ENCODE peak calls at places on chromosomes 11 and 22, in five cellular contexts. M is A673, B is lower lobe of right lung, S is gastrocnemius medialis, J is ovary. Z is an unnamed sample.
A peak's percentile ranks its signal among the peaks of the same experiment; 100 is the strongest.

GRCh38 chr11:79253280-79253679 is 187.6 kb downstream of the TENM4 start:
- DNase-seq in S (no peak), J (no peak), B (no peak), M (no peak), Z (no peak)

GRCh38 chr22:41780714-41781507 is 19.6 kb upstream of the CCDC134 start:
- DNase-seq in M (no peak), J (no peak), S (peak; percentile 20), B (peak; percentile 83), Z (peak; percentile 9)

GRCh38 chr22:22901578-22902218 is 14.1 kb downstream of the IGLL5 start:
- DNase-seq in M (no peak), J (no peak), B (peak; percentile 23), S (no peak), Z (no peak)

GRCh38 chr22:44545773-44546172 is 47.7 kb upstream of the RTL6 start:
- DNase-seq in B (no peak), J (no peak), S (no peak), M (no peak), Z (no peak)

GRCh38 chr11:96340555-96340885 is 2.5 kb downstream of the MAML2 start:
- DNase-seq in M (no peak), S (no peak), B (no peak), J (no peak), Z (no peak)

GRCh38 chr11:117986981-117987495 is 844 bp downstream of the IL10RA start:
- DNase-seq in J (no peak), M (no peak), B (no peak), S (no peak), Z (no peak)

GRCh38 chr11:80241766-80242165 is 800.9 kb upstream of the TENM4 start:
- DNase-seq in S (no peak), M (no peak), B (no peak), J (no peak), Z (no peak)

GRCh38 chr11:133038850-133039249 is 493.5 kb downstream of the OPCML start:
- DNase-seq in J (no peak), S (no peak), M (no peak), B (no peak), Z (no peak)

GRCh38 chr11:44162004-44162403 is 66.5 kb downstream of the EXT2 start:
- DNase-seq in J (no peak), M (no peak), B (no peak), S (no peak), Z (no peak)

DNA sequence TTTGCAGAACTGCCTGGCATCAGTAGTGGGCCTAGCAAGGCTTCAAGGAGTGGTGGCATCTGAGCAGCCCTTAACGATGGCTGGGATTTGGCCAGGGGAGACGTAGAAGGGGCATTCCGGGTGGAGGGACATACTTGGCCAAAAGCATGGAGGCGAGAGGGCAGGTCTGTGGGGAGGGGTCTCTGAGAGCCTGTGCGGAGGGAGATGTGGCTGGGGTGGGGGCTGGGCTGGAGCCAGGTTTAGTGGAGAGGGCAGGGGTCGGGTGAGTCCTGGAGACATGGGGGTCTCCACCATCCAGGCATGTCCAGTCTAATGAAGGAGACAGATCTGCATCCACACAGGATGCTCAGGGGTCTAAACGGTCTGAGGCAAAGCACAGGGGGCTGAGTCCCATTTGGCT is 34.4 kb upstream of the WNT11 start:
- DNase-seq in J (no peak), B (peak; percentile 34), S (no peak), M (no peak), Z (no peak)
- H3K4me3 ChIP-seq in J (no peak overlapping the region), B (no peak overlapping the region), S (no peak overlapping the region), M (no peak overlapping the region), Z (no peak overlapping the region)

GRCh38 chr22:17205432-17205831 is 13.8 kb downstream of the ADA2 start:
- DNase-seq in M (peak; percentile 31), J (no peak), B (no peak), S (no peak), Z (no peak)
- TF ChIP-seq CTCF in M (peak; percentile 39), J (no peak), B (no peak), S (no peak), Z (no peak)

DNA sequence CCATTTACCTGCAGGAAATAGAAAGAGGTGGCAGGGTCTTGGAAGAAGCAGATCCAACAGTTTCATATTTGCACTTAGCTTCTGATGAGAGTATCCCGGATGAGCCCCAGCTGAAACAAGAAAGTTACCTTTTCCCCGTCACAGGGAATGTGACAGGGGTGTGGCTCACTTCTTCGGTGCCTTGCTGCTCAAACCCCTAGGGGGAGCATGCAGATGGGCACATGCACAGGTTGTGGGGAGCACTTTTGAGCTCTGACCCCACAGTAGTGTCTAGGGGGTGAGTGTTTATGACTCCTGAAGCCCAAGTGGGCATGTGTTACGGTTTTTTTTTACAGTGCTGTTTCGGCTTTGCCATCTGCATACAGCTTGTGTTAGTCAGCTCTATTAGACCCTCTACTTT is 1221.0 kb downstream of the JRKL start:
- DNase-seq in J (no peak), M (no peak), B (no peak), S (no peak), Z (no peak)
- H3K9me3 ChIP-seq in J (no peaks in the 10 kb centered on the region), M (peaks cover under 1% of the 10 kb centered on the region), B (peaks cover 4% of the 10 kb centered on the region), S (no peaks in the 10 kb centered on the region), Z (no peaks in the 10 kb centered on the region)

GRCh38 chr22:36507518-36508010 is 724 bp upstream of the FOXRED2 start:
- DNase-seq in S (no peak), B (no peak), M (no peak), J (no peak), Z (no peak)
- H3K4me3 ChIP-seq in S (peak overlapping the region; percentile 61), B (peak overlapping the region; percentile 75), M (no peak overlapping the region), J (peak overlapping the region; percentile 55), Z (peak overlapping the region; percentile 69)

GRCh38 chr22:17982572-17983141 is 41.7 kb downstream of the MICAL3 start:
- DNase-seq in J (no peak), S (no peak), M (no peak), B (no peak), Z (no peak)
- TF ChIP-seq CTCF in J (no peak), S (no peak), M (no peak), B (no peak), Z (no peak)

GRCh38 chr11:123729602-123730001 is 11.9 kb downstream of the ZNF202 start:
- DNase-seq in S (no peak), J (no peak), M (no peak), B (no peak), Z (no peak)
- H3K9me3 ChIP-seq in S (no peaks in the 10 kb centered on the region), J (no peaks in the 10 kb centered on the region), M (no peaks in the 10 kb centered on the region), B (peaks cover 9% of the 10 kb centered on the region), Z (peaks cover 10% of the 10 kb centered on the region)

GRCh38 chr11:72720806-72721205 is 31.4 kb downstream of the ARAP1 start:
- DNase-seq in J (no peak), B (peak; percentile 46), S (no peak), M (no peak), Z (no peak)

GRCh38 chr11:72718101-72718501 is 34.1 kb downstream of the ARAP1 start:
- DNase-seq in M (no peak), J (no peak), B (peak; percentile 51), S (no peak), Z (no peak)

GRCh38 chr11:72719144-72719543 is 33.1 kb downstream of the ARAP1 start:
- DNase-seq in S (peak; percentile 31), J (no peak), M (no peak), B (peak; percentile 46), Z (no peak)

GRCh38 chr11:72720047-72720446 is 32.2 kb downstream of the ARAP1 start:
- DNase-seq in B (peak; percentile 74), S (no peak), M (no peak), J (no peak), Z (no peak)

DNA sequence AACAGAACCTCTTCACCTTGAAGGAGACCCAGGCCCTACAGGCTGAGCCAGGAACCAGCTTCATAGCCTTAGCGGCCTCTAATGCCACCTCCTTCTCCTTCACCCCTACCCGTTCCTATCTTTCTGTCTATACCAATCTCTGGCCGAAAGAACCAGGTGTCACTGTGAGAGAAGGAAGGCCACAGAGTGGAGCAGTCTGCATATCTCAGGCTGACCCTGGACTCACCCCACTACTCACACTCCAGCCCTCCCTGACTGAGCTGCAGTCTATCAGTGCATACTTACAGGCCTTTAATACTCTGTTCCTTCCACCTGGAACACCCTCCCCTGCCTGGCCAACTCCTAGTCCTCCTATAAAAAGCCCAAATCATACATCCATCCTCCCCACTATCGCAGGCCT is 32.7 kb downstream of the ARAP1 start:
- DNase-seq in B (no peak), M (no peak), J (no peak), S (no peak), Z (no peak)
- H3K4me3 ChIP-seq in B (peak overlapping the region; percentile 79), M (no peak overlapping the region), J (no peak overlapping the region), S (no peak overlapping the region), Z (peak overlapping the region; percentile 88)

GRCh38 chr11:11661356-11662040 is 39.7 kb upstream of the GALNT18 start:
- DNase-seq in S (no peak), B (no peak), J (no peak), M (no peak), Z (no peak)

GRCh38 chr11:11660351-11660750 is 38.5 kb upstream of the GALNT18 start:
- DNase-seq in M (no peak), B (no peak), J (no peak), S (no peak), Z (no peak)

GRCh38 chr11:11662578-11662977 is 40.8 kb upstream of the GALNT18 start:
- DNase-seq in J (no peak), B (no peak), M (no peak), S (no peak), Z (no peak)

GRCh38 chr11:11657101-11657935 is 35.5 kb upstream of the GALNT18 start:
- DNase-seq in S (no peak), M (no peak), J (no peak), B (no peak), Z (no peak)

DNA sequence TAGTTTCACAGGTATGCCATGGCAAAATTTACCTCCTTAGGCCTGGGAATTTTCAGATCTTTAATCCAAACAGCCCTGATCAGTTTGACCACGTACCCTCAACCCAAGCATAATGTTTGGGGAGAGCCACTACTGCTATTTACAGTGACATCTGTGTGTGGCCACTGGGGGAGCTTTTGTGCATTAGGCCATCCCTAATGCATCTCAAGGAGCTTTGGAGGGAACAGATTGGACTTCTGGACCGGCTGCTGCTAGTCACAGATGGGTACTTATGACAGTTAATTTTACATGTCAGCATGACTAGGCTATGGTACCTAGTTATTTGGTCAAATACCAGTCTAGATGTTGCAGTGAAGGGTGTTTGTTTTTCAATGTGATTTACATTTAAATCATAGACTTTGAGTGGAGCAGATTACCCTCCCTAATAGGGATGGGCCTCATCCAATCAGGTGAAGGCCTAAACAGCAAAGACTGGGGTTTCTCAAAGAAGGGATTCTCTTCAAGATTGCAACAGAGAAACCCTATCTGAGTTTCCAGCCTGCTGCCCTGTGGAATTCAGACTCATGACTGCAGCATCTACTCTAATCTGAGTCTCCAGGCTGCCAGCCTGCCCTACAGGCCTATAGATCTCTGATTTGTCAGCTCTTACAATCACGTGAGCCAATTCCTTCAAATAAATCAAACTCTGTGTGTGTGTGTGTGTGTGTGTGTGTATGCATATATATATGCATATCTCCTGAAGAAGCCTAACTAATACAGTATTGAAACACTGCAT is 37.9 kb upstream of the GALNT18 start:
- DNase-seq in J (no peak), S (no peak), M (no peak), B (no peak), Z (no peak)
- TF ChIP-seq CTCF in J (no peak), S (no peak), M (peak; percentile 36), B (peak; percentile 9), Z (no peak)

Z was measured in thoracic aorta.